ENCODE peak calls at places on chromosomes 12 and 14, in four cellular contexts. L, T, F and I are unnamed samples. For H3K4me1, the result is how much of the 10 kb centered on the place peaks cover.

GRCh38 chr12:26195250-26195640 is at the start of gene SSPN:
- DNase-seq in F (no peak), L (peak), T (peak), I (peak)

GRCh38 chr12:22051114-22051698 is 5.2 kb downstream of the CMAS start:
- DNase-seq in L (peak), T (no peak), F (no peak), I (no peak)

GRCh38 chr12:89129471-89129870 is 222.8 kb downstream of the DUSP6 start:
- DNase-seq in T (no peak), L (no peak), F (no peak), I (no peak)

GRCh38 chr14:95226801-95227200 is 69.5 kb upstream of the DICER1 start:
- DNase-seq in T (no peak), L (no peak), F (no peak), I (no peak)

GRCh38 chr14:38762436-38762835 is 340.6 kb downstream of the SEC23A start:
- DNase-seq in T (no peak), L (no peak), F (no peak), I (no peak)

GRCh38 chr14:69631509-69631908 is 20.1 kb downstream of the SUSD6 start:
- DNase-seq in T (no peak), F (no peak), L (peak), I (no peak)

GRCh38 chr12:65464930-65465329 is 186.4 kb downstream of the MSRB3 start:
- DNase-seq in T (no peak), L (peak), F (no peak), I (no peak)

GRCh38 chr12:5073838-5074237 is 30.2 kb downstream of the KCNA5 start:
- DNase-seq in T (no peak), F (no peak), L (no peak), I (no peak)

GRCh38 chr14:55438066-55438683 is 2.2 kb downstream of the TBPL2 start:
- DNase-seq in T (no peak), F (peak), L (peak), I (no peak)

GRCh38 chr14:72549848-72550247 is 344.1 kb downstream of the DPF3 start:
- DNase-seq in T (no peak), L (no peak), F (no peak), I (no peak)

GRCh38 chr12:92898755-92899154 is 30.3 kb downstream of the EEA1 start:
- DNase-seq in L (peak), F (no peak), T (no peak), I (no peak)

GRCh38 chr12:48824112-48824511 is 5.8 kb downstream of the CACNB3 start:
- DNase-seq in T (no peak), F (peak), L (no peak), I (no peak)

GRCh38 chr12:53952871-53953734 is 1.6 kb upstream of the HOXC12 start:
- DNase-seq in T (no peak), F (no peak), L (no peak), I (no peak)

GRCh38 chr14:92039073-92039719 is 663 bp downstream of the TRIP11 start:
- DNase-seq in T (peak), F (no peak), L (peak), I (no peak)

GRCh38 chr12:122004633-122005071 is 17.0 kb upstream of the BCL7A start:
- DNase-seq in F (no peak), T (no peak), L (no peak), I (no peak)

GRCh38 chr12:122003646-122004611 is 17.8 kb upstream of the BCL7A start:
- DNase-seq in L (no peak), T (no peak), F (no peak), I (peak)

GRCh38 chr12:122005252-122005651 is 16.4 kb upstream of the BCL7A start:
- DNase-seq in T (no peak), F (no peak), L (no peak), I (no peak)

GRCh38 chr12:121996945-121997612 is 24.6 kb upstream of the BCL7A start:
- DNase-seq in T (no peak), L (no peak), F (no peak), I (no peak)

GRCh38 chr12:122001379-122002209 is 20.1 kb upstream of the BCL7A start:
- DNase-seq in F (no peak), L (no peak), T (no peak), I (no peak)
- H3K4me1 ChIP-seq in F (under half), L (under half), T (under half), I (under half)

GRCh38 chr12:27428466-27428865 is 18.1 kb upstream of the SMCO2 start:
- DNase-seq in T (no peak), F (no peak), L (no peak), I (no peak)

GRCh38 chr12:27431185-27431584 is 15.4 kb upstream of the SMCO2 start:
- DNase-seq in L (no peak), T (no peak), F (no peak), I (no peak)

GRCh38 chr12:27427824-27428223 is 18.7 kb upstream of the SMCO2 start:
- DNase-seq in L (no peak), F (no peak), T (no peak), I (no peak)

GRCh38 chr12:27426743-27427142 is 19.8 kb upstream of the SMCO2 start:
- DNase-seq in L (no peak), T (no peak), F (no peak), I (no peak)

GRCh38 chr12:27429606-27430005 is 16.9 kb upstream of the SMCO2 start:
- DNase-seq in F (no peak), T (no peak), L (no peak), I (no peak)
- H3K4me1 ChIP-seq in F (under half), T (under half), L (under half), I (under half)

GRCh38 chr14:54353266-54353665 is 43.5 kb upstream of the CDKN3 start:
- DNase-seq in L (no peak), F (no peak), T (no peak), I (no peak)
- H3K4me1 ChIP-seq in L (under half), F (under half), T (under half), I (under half)

DNA sequence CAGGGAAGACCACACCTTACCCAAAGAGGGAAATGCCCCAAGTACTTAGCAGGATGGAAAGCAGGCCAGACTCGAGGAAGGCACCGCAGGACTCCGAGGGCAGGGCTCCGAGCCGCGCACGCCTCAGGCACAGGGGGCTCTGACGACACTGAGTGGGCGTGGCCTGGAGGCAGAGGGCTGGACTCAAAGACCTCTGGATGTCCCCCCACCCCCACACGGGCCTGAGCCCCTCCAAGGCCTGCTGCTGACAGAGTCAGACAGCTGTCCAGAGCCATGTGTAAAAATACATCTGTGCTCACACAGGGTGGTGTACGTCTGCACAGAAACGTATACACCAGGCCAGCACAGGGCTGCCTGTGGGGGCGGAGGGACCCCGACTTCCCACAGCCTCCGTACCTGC is 1.4 kb downstream of the AKT1 start:
- DNase-seq in T (no peak), F (no peak), L (peak), I (peak)
- H3K4me1 ChIP-seq in T (under half), F (under half), L (half or more), I (half or more)

GRCh38 chr12:6282453-6282840 is 28.0 kb upstream of the PLEKHG6 start:
- DNase-seq in F (no peak), L (no peak), T (no peak), I (peak)
- H3K4me1 ChIP-seq in F (under half), L (under half), T (under half), I (under half)

GRCh38 chr12:6662906-6663742 is at the start of gene ING4:
- DNase-seq in F (peak), T (peak), L (peak), I (peak)
- H3K4me1 ChIP-seq in F (under half), T (under half), L (under half), I (under half)

GRCh38 chr14:46820291-46820690 is 168.7 kb upstream of the RPL10L start:
- DNase-seq in T (no peak), L (no peak), F (no peak), I (peak)

GRCh38 chr14:46818147-46818546 is 166.6 kb upstream of the RPL10L start:
- DNase-seq in T (no peak), L (no peak), F (no peak), I (no peak)

GRCh38 chr14:46819117-46819516 is 167.5 kb upstream of the RPL10L start:
- DNase-seq in L (no peak), T (no peak), F (no peak), I (peak)
- H3K4me1 ChIP-seq in L (under half), T (under half), F (under half), I (under half)